ENCODE peak calls at places on chromosomes 11 and 22, in eight cellular contexts. E is hypothalamus; V is neural progenitor cell; O is fibroblast of lung; A is stimulated activated naive CD4-positive, alpha-beta T cell; S is LoVo; R is HepG2; W is GDM1. Y is an unnamed sample.

GRCh38 chr11:57094206-57094940 is 87.4 kb upstream of the LRRC55 start:
- DNase-seq in S (no peak), O (no peak), W (no peak), A (no peak), V (no peak), E (no peak), R (no peak), Y (no peak)

GRCh38 chr11:17547051-17547577 is at the start of gene OTOG:
- DNase-seq in S (no peak), O (no peak), E (no peak), V (peak), W (no peak), A (no peak), R (no peak), Y (no peak)

GRCh38 chr11:22244986-22245592 is 52.2 kb downstream of the ANO5 start:
- DNase-seq in R (peak), W (peak), V (peak), S (peak), E (no peak), O (peak), A (no peak), Y (no peak)

GRCh38 chr11:77029829-77030228 is 4.4 kb upstream of the B3GNT6 start:
- DNase-seq in A (no peak), V (no peak), E (no peak), W (no peak), R (no peak), S (peak), O (no peak), Y (no peak)

GRCh38 chr11:47971501-47971900 is 8.9 kb upstream of the PTPRJ start:
- DNase-seq in W (no peak), R (no peak), O (no peak), E (no peak), A (no peak), V (no peak), S (no peak), Y (no peak)

GRCh38 chr11:45289369-45289768 is 3.2 kb upstream of the SYT13 start:
- DNase-seq in V (no peak), O (peak), W (no peak), S (peak), E (no peak), A (no peak), R (no peak), Y (no peak)

GRCh38 chr11:64206457-64207246 is at the start of gene FERMT3:
- DNase-seq in R (no peak), E (no peak), W (peak), A (peak), O (no peak), V (no peak), S (no peak), Y (peak)

GRCh38 chr11:88484873-88485621 is 147.5 kb upstream of the CTSC start:
- DNase-seq in V (peak), S (peak), R (peak), W (peak), A (no peak), E (no peak), O (peak), Y (peak)

GRCh38 chr11:65454696-65455456 is 32.3 kb downstream of the NEAT1 start:
- DNase-seq in A (peak), O (peak), R (peak), E (peak), V (peak), S (peak), W (peak), Y (peak)

GRCh38 chr22:49418341-49418894 is 409.3 kb downstream of the BRD1 start:
- DNase-seq in W (no peak), V (no peak), A (no peak), R (no peak), E (no peak), S (no peak), O (no peak), Y (no peak)

GRCh38 chr11:93059074-93059957 is 89.9 kb downstream of the MTNR1B start:
- DNase-seq in A (no peak), R (no peak), S (no peak), E (no peak), O (peak), V (peak), W (no peak), Y (no peak)

GRCh38 chr11:63518548-63518947 is 12.7 kb downstream of the LGALS12 start:
- DNase-seq in R (no peak), S (no peak), O (peak), E (no peak), V (no peak), A (no peak), W (no peak), Y (no peak)

GRCh38 chr22:45262931-45263789 is 21.6 kb upstream of the UPK3A start:
- DNase-seq in V (no peak), A (no peak), S (no peak), W (peak), R (no peak), E (no peak), O (no peak), Y (no peak)

GRCh38 chr11:69229521-69229920 is 64.4 kb upstream of the MYEOV start:
- DNase-seq in V (no peak), W (no peak), O (no peak), R (no peak), E (no peak), S (no peak), A (no peak), Y (no peak)

GRCh38 chr11:2834893-2835767 is 50.4 kb downstream of the CDKN1C start:
- DNase-seq in S (no peak), V (no peak), E (no peak), O (peak), A (no peak), R (peak), W (no peak), Y (no peak)

GRCh38 chr22:30885591-30885990 is 83.0 kb downstream of the MORC2 start:
- DNase-seq in W (no peak), V (no peak), A (no peak), S (no peak), O (no peak), E (no peak), R (no peak), Y (no peak)

GRCh38 chr11:8342821-8343681 is 79.4 kb upstream of the LMO1 start:
- DNase-seq in R (no peak), V (no peak), S (no peak), E (no peak), A (no peak), O (no peak), W (no peak), Y (no peak)

GRCh38 chr11:122910775-122911174 is 28.2 kb downstream of the JHY start:
- DNase-seq in V (peak), O (peak), W (no peak), S (no peak), A (no peak), R (peak), E (no peak), Y (no peak)

GRCh38 chr22:23565288-23565941 is 14.7 kb downstream of the IGLL1 start:
- DNase-seq in A (no peak), V (peak), S (no peak), R (no peak), E (no peak), W (no peak), O (no peak), Y (no peak)

GRCh38 chr11:17148536-17148935 is 59.2 kb downstream of the PIK3C2A start:
- DNase-seq in E (no peak), S (no peak), R (no peak), V (no peak), W (no peak), A (no peak), O (peak), Y (no peak)

GRCh38 chr11:75534291-75535038 is 8.7 kb upstream of the GDPD5 start:
- DNase-seq in A (no peak), S (peak), W (no peak), O (peak), E (no peak), V (no peak), R (no peak), Y (peak)

GRCh38 chr11:30706276-30706675 is 120.1 kb upstream of the MPPED2 start:
- DNase-seq in R (no peak), O (no peak), S (no peak), E (no peak), A (no peak), V (no peak), W (no peak), Y (no peak)

GRCh38 chr11:127074151-127074761 is 73.7 kb upstream of the KIRREL3 start:
- DNase-seq in A (no peak), S (peak), V (peak), E (peak), W (no peak), R (peak), O (peak), Y (no peak)

GRCh38 chr11:61794579-61794978 is 1.9 kb downstream of the FEN1 start:
- DNase-seq in A (no peak), S (no peak), E (no peak), R (no peak), V (no peak), O (no peak), W (no peak), Y (no peak)

GRCh38 chr11:72629266-72629665 is 45.0 kb downstream of the PDE2A start:
- DNase-seq in E (peak), S (no peak), V (no peak), R (no peak), W (no peak), A (no peak), O (no peak), Y (no peak)

GRCh38 chr11:65353376-65353775 is 1.2 kb upstream of the TIGD3 start:
- DNase-seq in S (no peak), A (no peak), E (no peak), O (no peak), R (no peak), V (no peak), W (no peak), Y (no peak)

GRCh38 chr11:121113611-121114010 is 12.6 kb downstream of the TECTA start:
- DNase-seq in O (no peak), A (no peak), W (no peak), R (no peak), E (no peak), S (no peak), V (peak), Y (no peak)

GRCh38 chr22:37703906-37704305 is 7.1 kb downstream of the TRIOBP start:
- DNase-seq in A (no peak), V (no peak), S (no peak), R (no peak), E (no peak), O (no peak), W (no peak), Y (no peak)

GRCh38 chr11:95829580-95830259 is 39.4 kb downstream of the CEP57 start:
- DNase-seq in W (no peak), A (no peak), V (no peak), S (no peak), O (peak), E (no peak), R (no peak), Y (no peak)

GRCh38 chr11:119616586-119617342 is 112.2 kb downstream of the NECTIN1 start:
- DNase-seq in O (no peak), R (no peak), V (no peak), E (no peak), S (no peak), W (no peak), A (no peak), Y (no peak)

GRCh38 chr11:118212131-118212725 is 12.6 kb downstream of the JAML start:
- DNase-seq in A (no peak), E (no peak), O (no peak), V (peak), W (no peak), S (peak), R (peak), Y (no peak)

GRCh38 chr22:49095366-49095765 is 732.3 kb downstream of the BRD1 start:
- DNase-seq in W (no peak), O (no peak), V (no peak), A (no peak), R (no peak), S (no peak), E (no peak), Y (no peak)

GRCh38 chr22:48354082-48354481 is 1473.6 kb downstream of the BRD1 start:
- DNase-seq in E (no peak), R (no peak), V (no peak), S (no peak), A (no peak), W (no peak), O (no peak), Y (no peak)

GRCh38 chr22:35797411-35797810 is 79.7 kb downstream of the APOL5 start:
- DNase-seq in A (no peak), S (no peak), R (no peak), W (no peak), O (no peak), E (no peak), V (no peak), Y (no peak)

GRCh38 chr11:3001496-3001895 is 9.4 kb upstream of the NAP1L4 start:
- DNase-seq in O (no peak), S (no peak), V (no peak), W (no peak), E (peak), A (no peak), R (no peak), Y (no peak)

GRCh38 chr22:33837806-33838205 is 82.5 kb downstream of the LARGE1 start:
- DNase-seq in R (no peak), E (no peak), W (no peak), S (no peak), O (no peak), A (no peak), V (no peak), Y (no peak)

Y was measured in CMK.